ENCODE peak calls at places on chromosomes 5 and 9, in four cellular contexts. Q is KG1; U is activated CD4-positive, alpha-beta T cell treated with anti-CD3 and anti-CD28 coated beads for 48 hours; H is ELR. L is an unnamed sample.

GRCh38 chr5:149936044-149936699 is 8.4 kb downstream of the PDE6A start:
- DNase-seq in H (no peak), U (no peak), Q (no peak), L (no peak)

GRCh38 chr9:131270171-131271015 is 5.9 kb downstream of the FAM78A start:
- DNase-seq in H (no peak), U (peak), Q (peak), L (no peak)

GRCh38 chr9:19085295-19085694 is 17.4 kb downstream of the HAUS6 start:
- DNase-seq in U (no peak), Q (no peak), H (peak), L (no peak)

GRCh38 chr5:34410411-34411139 is 245.6 kb upstream of the RAI14 start:
- DNase-seq in Q (no peak), U (no peak), H (no peak), L (no peak)

GRCh38 chr5:154757647-154758406 is 2.6 kb downstream of the LARP1 start:
- DNase-seq in Q (no peak), U (peak), H (peak), L (no peak)

GRCh38 chr5:139668064-139668880 is 20.1 kb downstream of the CXXC5 start:
- DNase-seq in H (peak), U (peak), Q (no peak), L (no peak)

GRCh38 chr5:175520321-175520720 is 42.0 kb downstream of the SFXN1 start:
- DNase-seq in U (peak), H (no peak), Q (no peak), L (no peak)

GRCh38 chr5:158819840-158820620 is 279.7 kb downstream of the EBF1 start:
- DNase-seq in H (peak), Q (no peak), U (no peak), L (no peak)

GRCh38 chr9:124295097-124295794 is 37.5 kb downstream of the NEK6 start:
- DNase-seq in Q (peak), H (no peak), U (no peak), L (no peak)

GRCh38 chr5:18114161-18114802 is 480.0 kb downstream of the TAF11L14 start:
- DNase-seq in Q (no peak), U (no peak), H (no peak), L (no peak)

GRCh38 chr5:127290019-127290945 is at the start of gene MEGF10:
- DNase-seq in Q (no peak), H (peak), U (peak), L (peak)

GRCh38 chr5:135851907-135852805 is 17.7 kb downstream of the SLC25A48 start:
- DNase-seq in U (no peak), H (no peak), Q (no peak), L (no peak)

GRCh38 chr5:66820630-66821207 is 224.5 kb downstream of the MAST4 start:
- DNase-seq in Q (no peak), U (no peak), H (no peak), L (no peak)

GRCh38 chr5:43412151-43412550 is at the start of gene CCL28:
- DNase-seq in Q (no peak), H (no peak), U (no peak), L (no peak)

GRCh38 chr5:98927242-98927987 is 1.4 kb downstream of the CHD1 start:
- DNase-seq in U (peak), H (peak), Q (no peak), L (no peak)

GRCh38 chr5:125064610-125065009 is 318.2 kb upstream of the ZNF608 start:
- DNase-seq in H (no peak), U (no peak), Q (no peak), L (no peak)

GRCh38 chr9:75001719-75002421 is 26.2 kb downstream of the CARNMT1 start:
- DNase-seq in H (peak), Q (peak), U (no peak), L (no peak)

GRCh38 chr5:134430001-134430569 is 18.4 kb upstream of the CDKN2AIPNL start:
- DNase-seq in Q (no peak), U (no peak), H (no peak), L (no peak)

GRCh38 chr5:124057161-124057814 is 545.3 kb downstream of the CSNK1G3 start:
- DNase-seq in H (no peak), U (no peak), Q (peak), L (no peak)

GRCh38 chr5:14816999-14817761 is 54.4 kb downstream of the ANKH start:
- DNase-seq in U (peak), H (peak), Q (no peak), L (no peak)

GRCh38 chr5:88145205-88145602 is 123.4 kb downstream of the TMEM161B start:
- DNase-seq in U (no peak), Q (no peak), H (no peak), L (no peak)

GRCh38 chr5:56105511-56106372 is 111.0 kb upstream of the IL6ST start:
- DNase-seq in U (no peak), H (no peak), Q (no peak), L (no peak)

GRCh38 chr5:150647275-150648251 is 7.1 kb downstream of the SYNPO start:
- DNase-seq in H (no peak), Q (no peak), U (no peak), L (no peak)

GRCh38 chr9:77959803-77960202 is 71.8 kb downstream of the GNAQ start:
- DNase-seq in Q (no peak), U (no peak), H (no peak), L (no peak)

GRCh38 chr5:106875591-106876297 is 795.0 kb downstream of the EFNA5 start:
- DNase-seq in H (peak), Q (peak), U (peak), L (no peak)

GRCh38 chr5:177509361-177509951 is at the start of gene DOK3:
- DNase-seq in Q (no peak), U (no peak), H (no peak), L (no peak)

GRCh38 chr9:12813960-12814876 is 39.4 kb downstream of the LURAP1L start:
- DNase-seq in U (no peak), Q (no peak), H (peak), L (no peak)

GRCh38 chr9:138077898-138078540 is 200.4 kb downstream of the CACNA1B start:
- DNase-seq in H (no peak), Q (no peak), U (no peak), L (no peak)

GRCh38 chr5:56951946-56952691 is at the start of gene MIER3:
- DNase-seq in Q (peak), H (peak), U (peak), L (peak)

GRCh38 chr9:119861801-119862200 is 492.6 kb upstream of the BRINP1 start:
- DNase-seq in U (no peak), H (no peak), Q (no peak), L (no peak)

GRCh38 chr9:96619491-96620154 is at the start of gene CDC14B:
- DNase-seq in U (peak), Q (no peak), H (peak), L (peak)

GRCh38 chr5:135255461-135256178 is 143.4 kb downstream of the MACROH2A1 start:
- DNase-seq in H (no peak), U (no peak), Q (no peak), L (no peak)

GRCh38 chr9:104557179-104557634 is 11.8 kb upstream of the OR13C8 start:
- DNase-seq in H (no peak), Q (no peak), U (no peak), L (no peak)

GRCh38 chr9:19446361-19446861 is 37.6 kb downstream of the ACER2 start:
- DNase-seq in Q (no peak), H (no peak), U (no peak), L (no peak)

GRCh38 chr9:34125681-34126206 is 754 bp downstream of the DCAF12 start:
- DNase-seq in Q (no peak), H (peak), U (peak), L (no peak)

GRCh38 chr5:9500244-9500643 is 45.6 kb downstream of the SEMA5A start:
- DNase-seq in Q (no peak), H (no peak), U (no peak), L (no peak)

GRCh38 chr5:15943487-15943886 is 236.1 kb downstream of the MARCHF11 start:
- DNase-seq in U (no peak), Q (no peak), H (peak), L (no peak)

GRCh38 chr5:111741270-111741669 is 15.7 kb downstream of the NREP start:
- DNase-seq in H (no peak), U (no peak), Q (no peak), L (no peak)

GRCh38 chr5:101942321-101942882 is 353.7 kb downstream of the SLCO4C1 start:
- DNase-seq in H (peak), U (peak), Q (no peak), L (no peak)